ENCODE peak calls at places on chromosomes 5 and 9, in six cellular contexts. W is fibroblast of mammary gland, O is AG09309, A is epithelial cell of esophagus, G is K562, B is GM23338. S is an unnamed sample.

GRCh38 chr9:107983762-107984161 is 494.2 kb upstream of the KLF4 start:
- DNase-seq in W (peak), O (no peak), A (no peak), G (no peak), B (no peak), S (no peak)

GRCh38 chr9:85600675-85601263 is 141.0 kb downstream of the AGTPBP1 start:
- DNase-seq in W (no peak), O (no peak), A (peak), G (no peak), B (peak), S (no peak)

GRCh38 chr9:133838859-133839507 is 100.8 kb upstream of the SARDH start:
- DNase-seq in W (no peak), O (no peak), A (no peak), G (no peak), B (no peak), S (no peak)

GRCh38 chr5:171493646-171494393 is 74.4 kb downstream of the FGF18 start:
- DNase-seq in W (no peak), O (no peak), A (no peak), G (no peak), B (no peak), S (no peak)

GRCh38 chr5:31581498-31582099 is 49.5 kb downstream of the C5orf22 start:
- DNase-seq in W (peak), O (peak), A (peak), G (peak), B (peak), S (peak)

GRCh38 chr9:20570756-20571155 is 51.5 kb downstream of the MLLT3 start:
- DNase-seq in W (peak), O (peak), A (peak), G (no peak), B (no peak), S (peak)

GRCh38 chr5:133322743-133323142 is 270.9 kb downstream of the HSPA4 start:
- DNase-seq in W (no peak), O (no peak), A (no peak), G (no peak), B (no peak), S (no peak)

GRCh38 chr5:133203317-133204305 is 151.8 kb downstream of the HSPA4 start:
- DNase-seq in W (no peak), O (no peak), A (no peak), G (no peak), B (no peak), S (no peak)

GRCh38 chr9:83508072-83508471 is 30.1 kb downstream of the FRMD3 start:
- DNase-seq in W (peak), O (no peak), A (no peak), G (no peak), B (no peak), S (no peak)

GRCh38 chr5:65034782-65035181 is 266.1 kb downstream of the CWC27 start:
- DNase-seq in W (no peak), O (no peak), A (no peak), G (no peak), B (peak), S (no peak)

GRCh38 chr9:2622361-2623045 is 916 bp downstream of the VLDLR start:
- DNase-seq in W (no peak), O (no peak), A (peak), G (no peak), B (peak), S (peak)

GRCh38 chr5:125083932-125084331 is 337.5 kb upstream of the ZNF608 start:
- DNase-seq in W (peak), O (peak), A (peak), G (no peak), B (no peak), S (peak)

GRCh38 chr5:96572864-96573512 is 89.2 kb upstream of the CAST start:
- DNase-seq in W (peak), O (peak), A (peak), G (peak), B (no peak), S (peak)

GRCh38 chr9:33524431-33524947 is 438 bp downstream of the ANKRD18B start:
- DNase-seq in W (no peak), O (no peak), A (peak), G (peak), B (peak), S (no peak)

GRCh38 chr5:126338516-126339153 is 84.6 kb upstream of the GRAMD2B start:
- DNase-seq in W (no peak), O (no peak), A (no peak), G (no peak), B (no peak), S (no peak)

GRCh38 chr5:173590436-173591299 is 25.8 kb downstream of the BOD1 start:
- DNase-seq in W (no peak), O (no peak), A (no peak), G (no peak), B (no peak), S (no peak)

GRCh38 chr5:173591300-173591622 is 25.2 kb downstream of the BOD1 start:
- DNase-seq in W (no peak), O (no peak), A (no peak), G (no peak), B (no peak), S (no peak)

GRCh38 chr5:173595826-173596225 is 20.6 kb downstream of the BOD1 start:
- DNase-seq in W (no peak), O (no peak), A (no peak), G (no peak), B (no peak), S (no peak)

GRCh38 chr5:173594061-173594460 is 22.4 kb downstream of the BOD1 start:
- DNase-seq in W (no peak), O (no peak), A (no peak), G (no peak), B (no peak), S (no peak)

DNA sequence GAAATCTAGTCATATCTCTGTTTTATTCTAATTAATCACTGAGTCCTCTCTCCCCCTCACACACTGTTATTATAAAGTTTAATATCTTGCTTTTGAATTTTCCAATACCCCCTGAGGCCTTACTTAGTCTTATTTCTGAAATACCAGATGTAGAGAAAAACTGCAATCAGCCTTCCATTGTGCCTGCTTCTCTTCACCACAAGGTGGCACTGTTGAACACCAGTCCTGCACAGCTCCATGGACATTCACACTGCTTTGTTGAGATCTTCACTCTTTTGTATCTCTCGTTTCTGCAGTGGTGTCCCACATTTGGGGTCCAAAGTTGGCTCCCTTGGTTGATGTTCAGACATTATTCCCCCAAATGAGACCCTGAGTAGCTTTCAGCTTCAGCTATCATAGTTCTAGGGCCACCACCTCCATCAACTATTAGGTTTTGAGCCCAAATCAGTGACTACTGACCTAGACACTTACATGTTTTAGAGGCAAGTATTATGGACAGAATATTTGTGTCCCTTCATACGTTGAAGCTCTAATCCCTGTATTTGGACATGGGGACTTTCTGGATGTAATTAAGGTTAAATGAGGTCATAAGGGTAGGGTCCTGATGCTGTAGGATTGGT is 24.3 kb downstream of the BOD1 start:
- DNase-seq in W (peak), O (no peak), A (peak), G (peak), B (peak), S (no peak)
- TF ChIP-seq CTCF in W (peak), O (peak), A (peak), G (peak), B (peak), S (peak)

DNA sequence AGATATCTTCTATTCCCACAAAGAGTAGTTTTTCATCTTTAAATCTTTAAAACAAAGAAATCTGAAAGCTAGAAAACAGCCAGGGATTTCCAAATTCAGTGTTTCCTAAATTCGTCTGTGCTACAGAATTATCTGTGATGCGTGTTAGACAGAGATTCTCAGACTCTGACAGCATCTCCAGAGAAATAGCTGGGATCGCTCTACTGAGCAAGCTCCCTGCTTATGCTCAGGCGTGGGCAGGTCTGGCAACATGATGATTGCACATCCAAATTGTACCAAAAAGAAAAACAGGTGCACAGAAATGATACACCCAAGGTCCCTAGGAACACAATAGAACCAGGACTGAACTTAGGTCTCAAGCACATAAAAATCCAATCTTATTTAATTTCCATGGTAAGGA is 22.8 kb upstream of the CRHBP start:
- DNase-seq in W (no peak), O (no peak), A (no peak), G (no peak), B (no peak), S (no peak)
- H3K4me3 ChIP-seq in W (no peak), O (no peak), A (no peak), G (no peak), B (no peak), S (no peak)

GRCh38 chr5:39716532-39716971 is 291.8 kb upstream of the DAB2 start:
- DNase-seq in W (peak), O (no peak), A (peak), G (peak), B (peak), S (peak)
- TF ChIP-seq CTCF in W (peak), O (peak), A (peak), G (peak), B (peak), S (peak)

GRCh38 chr5:112979723-112980122 is 3.1 kb downstream of the DCP2 start:
- DNase-seq in W (no peak), O (no peak), A (no peak), G (peak), B (no peak), S (no peak)
- H3K4me3 ChIP-seq in W (no peak), O (no peak), A (peak), G (peak), B (peak), S (no peak)

S was measured in bronchial epithelial cell.